ENCODE peak calls at places on chromosomes 4 and X, in four cellular contexts. X is fibroblast of lung; G is IMR-90; F is CD8-positive, alpha-beta memory T cell. D is an unnamed sample.

GRCh38 chr4:77100234-77100633 is 24.4 kb upstream of the CCNI start:
- DNase-seq in X (no peak), G (no peak), F (no peak), D (peak; percentile 21)

GRCh38 chrX:72360326-72360725 is 54.6 kb upstream of the CITED1 start:
- DNase-seq in X (no peak), G (no peak), F (no peak), D (no peak)

GRCh38 chr4:153346031-153346430 is 1.5 kb downstream of the MND1 start:
- DNase-seq in X (no peak), G (no peak), F (no peak), D (no peak)

GRCh38 chr4:48538358-48538757 is 48.3 kb downstream of the ZAR1 start:
- DNase-seq in X (no peak), G (no peak), F (no peak), D (no peak)

GRCh38 chr4:6205584-6205965 is 5.2 kb upstream of the JAKMIP1 start:
- DNase-seq in X (no peak), G (no peak), F (no peak), D (no peak)

GRCh38 chr4:56727150-56727549 is 46.1 kb upstream of the HOPX start:
- DNase-seq in X (no peak), G (peak; percentile 32), F (no peak), D (peak; percentile 72)

GRCh38 chr4:154908168-154908567 is 127.1 kb downstream of the RBM46 start:
- DNase-seq in X (peak; percentile 15), G (no peak), F (no peak), D (no peak)

GRCh38 chr4:105058177-105058812 is 88.4 kb upstream of the TET2 start:
- DNase-seq in X (peak; percentile 95), G (peak; percentile 75), F (no peak), D (peak; percentile 14)

GRCh38 chr4:182564966-182565365 is 321.8 kb downstream of the TENM3 start:
- DNase-seq in X (no peak), G (peak; percentile 48), F (no peak), D (peak; percentile 13)

GRCh38 chr4:122700178-122700725 is 32.3 kb upstream of the BBS12 start:
- DNase-seq in X (peak; percentile 65), G (peak; percentile 65), F (no peak), D (peak; percentile 93)

GRCh38 chr4:39698424-39699009 is 581 bp downstream of the UBE2K start:
- DNase-seq in X (peak; percentile 42), G (no peak), F (no peak), D (peak; percentile 28)

GRCh38 chrX:40244980-40245379 is 147.2 kb upstream of the BCOR start:
- DNase-seq in X (peak; percentile 44), G (peak; percentile 14), F (no peak), D (peak; percentile 76)

GRCh38 chr4:2163311-2163821 is 78.6 kb downstream of the HAUS3 start:
- DNase-seq in X (no peak), G (peak; percentile 5), F (no peak), D (peak; percentile 15)

GRCh38 chr4:170007113-170007512 is 19.1 kb downstream of the MFAP3L start:
- DNase-seq in X (peak; percentile 64), G (no peak), F (no peak), D (peak; percentile 57)

GRCh38 chr4:13481569-13481968 is 2.6 kb downstream of the RAB28 start:
- DNase-seq in X (peak; percentile 63), G (peak; percentile 46), F (no peak), D (peak; percentile 62)

GRCh38 chr4:15990570-15991285 is 27.8 kb upstream of the FGFBP2 start:
- DNase-seq in X (peak; percentile 10), G (no peak), F (no peak), D (no peak)

GRCh38 chr4:105461221-105462041 is 12.4 kb downstream of the PPA2 start:
- DNase-seq in X (peak; percentile 62), G (no peak), F (no peak), D (peak; percentile 48)

GRCh38 chr4:177191586-177191985 is 118.1 kb upstream of the NEIL3 start:
- DNase-seq in X (no peak), G (no peak), F (no peak), D (no peak)

GRCh38 chrX:6120329-6120728 is 108.3 kb downstream of the NLGN4X start:
- DNase-seq in X (no peak), G (no peak), F (no peak), D (no peak)

GRCh38 chr4:152516156-152516555 is 19.7 kb downstream of the FBXW7 start:
- DNase-seq in X (peak; percentile 51), G (no peak), F (no peak), D (no peak)

GRCh38 chr4:8410641-8411271 is 29.8 kb downstream of the ACOX3 start:
- DNase-seq in X (peak; percentile 40), G (peak; percentile 59), F (no peak), D (peak; percentile 85)

GRCh38 chr4:24645765-24646550 is 61.6 kb upstream of the DHX15 start:
- DNase-seq in X (no peak), G (no peak), F (no peak), D (no peak)

GRCh38 chr4:19262467-19262866 is 989.2 kb upstream of the SLIT2 start:
- DNase-seq in X (peak; percentile 10), G (no peak), F (no peak), D (peak; percentile 54)

GRCh38 chr4:40990202-40990898 is 224.0 kb downstream of the APBB2 start:
- DNase-seq in X (peak; percentile 99), G (peak; percentile 97), F (no peak), D (peak; percentile 97)

GRCh38 chrX:16185725-16186136 is 18.4 kb downstream of the MAGEB17 start:
- DNase-seq in X (peak; percentile 90), G (peak; percentile 88), F (no peak), D (peak; percentile 70)

GRCh38 chrX:100648601-100649417 is 4.8 kb downstream of the SRPX2 start:
- DNase-seq in X (peak; percentile 74), G (peak; percentile 84), F (no peak), D (peak; percentile 95)

GRCh38 chr4:110165382-110166285 is 32.8 kb downstream of the ELOVL6 start:
- DNase-seq in X (peak; percentile 84), G (peak; percentile 83), F (peak; percentile 66), D (peak; percentile 82)

GRCh38 chrX:18984381-18985185 is 669 bp upstream of the PHKA2 start:
- DNase-seq in X (peak; percentile 67), G (peak; percentile 52), F (peak; percentile 90), D (peak; percentile 67)

DNA sequence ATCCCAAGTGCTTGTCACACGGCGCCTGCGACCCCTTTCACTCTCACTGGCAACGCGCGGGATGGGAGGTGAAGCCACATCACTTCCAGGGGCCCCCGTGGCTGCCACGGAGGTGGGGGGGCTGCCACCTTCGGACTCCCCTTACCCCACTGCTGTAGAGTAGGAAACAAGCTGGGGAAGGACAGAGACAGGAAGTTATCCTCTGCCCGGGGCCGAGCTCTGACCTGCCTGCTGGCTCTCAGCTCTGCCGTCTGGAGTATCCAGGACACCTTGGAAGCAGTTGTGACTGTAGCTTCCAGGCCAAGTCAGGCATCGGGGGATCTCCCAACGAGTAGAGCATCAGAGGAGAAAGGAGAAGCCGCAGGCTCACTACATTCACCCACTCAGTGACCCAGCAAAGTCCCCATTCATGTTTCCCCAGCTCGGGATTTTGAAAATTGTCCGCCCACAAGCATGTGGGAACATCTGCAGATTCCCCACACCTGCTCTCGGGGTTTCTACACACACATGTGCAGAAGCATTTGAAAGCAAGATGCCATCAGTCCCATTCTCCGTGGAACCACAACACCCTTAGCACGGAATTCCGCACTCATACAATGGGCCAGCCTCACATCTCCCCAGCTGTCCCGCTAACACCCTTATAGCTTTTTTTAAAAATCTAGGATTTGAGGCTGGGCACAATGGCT is 10.8 kb downstream of the PDZD4 start:
- DNase-seq in X (no peak), G (no peak), F (no peak), D (no peak)
- H3K4me3 ChIP-seq in X (no peak overlapping the region), G (peak overlapping the region; percentile 42), F (no peak overlapping the region), D (peak overlapping the region; percentile 29)

GRCh38 chr4:98260047-98260578 is 1.1 kb upstream of the RAP1GDS1 start:
- DNase-seq in X (no peak), G (peak; percentile 10), F (no peak), D (peak; percentile 42)

GRCh38 chr4:98261291-98262271 is at the start of gene RAP1GDS1:
- DNase-seq in X (peak; percentile 80), G (peak; percentile 71), F (peak; percentile 86), D (peak; percentile 78)

GRCh38 chr4:98267498-98267897 is 6.3 kb downstream of the RAP1GDS1 start:
- DNase-seq in X (no peak), G (no peak), F (no peak), D (no peak)

GRCh38 chr4:98260579-98261290 is 449 bp upstream of the RAP1GDS1 start:
- DNase-seq in X (peak; percentile 97), G (peak; percentile 96), F (peak; percentile 91), D (peak; percentile 98)

DNA sequence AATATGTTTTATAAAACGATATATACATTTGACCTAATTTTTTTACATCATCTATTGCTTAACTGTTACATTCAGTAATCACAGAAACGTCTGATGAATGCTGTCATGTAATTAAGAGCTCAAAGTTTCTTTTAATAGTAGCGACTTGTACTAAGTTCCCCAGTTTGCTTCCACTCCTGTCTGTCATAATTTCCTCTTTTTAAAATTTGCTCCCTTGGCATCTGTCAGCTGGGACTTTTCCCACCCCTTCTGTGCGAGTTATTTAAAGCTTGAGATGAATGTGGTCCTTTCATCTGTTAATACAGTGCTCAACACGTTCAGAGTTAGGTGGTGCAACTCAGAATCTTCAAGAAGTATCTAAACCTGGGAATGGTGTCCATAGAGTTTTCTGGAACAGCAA is 1.2 kb downstream of the RAP1GDS1 start:
- DNase-seq in X (peak; percentile 13), G (no peak), F (no peak), D (peak; percentile 20)
- H3K4me3 ChIP-seq in X (peak overlapping the region; percentile 97), G (peak overlapping the region; percentile 95), F (peak overlapping the region; percentile 92), D (peak overlapping the region; percentile 91)

DNA sequence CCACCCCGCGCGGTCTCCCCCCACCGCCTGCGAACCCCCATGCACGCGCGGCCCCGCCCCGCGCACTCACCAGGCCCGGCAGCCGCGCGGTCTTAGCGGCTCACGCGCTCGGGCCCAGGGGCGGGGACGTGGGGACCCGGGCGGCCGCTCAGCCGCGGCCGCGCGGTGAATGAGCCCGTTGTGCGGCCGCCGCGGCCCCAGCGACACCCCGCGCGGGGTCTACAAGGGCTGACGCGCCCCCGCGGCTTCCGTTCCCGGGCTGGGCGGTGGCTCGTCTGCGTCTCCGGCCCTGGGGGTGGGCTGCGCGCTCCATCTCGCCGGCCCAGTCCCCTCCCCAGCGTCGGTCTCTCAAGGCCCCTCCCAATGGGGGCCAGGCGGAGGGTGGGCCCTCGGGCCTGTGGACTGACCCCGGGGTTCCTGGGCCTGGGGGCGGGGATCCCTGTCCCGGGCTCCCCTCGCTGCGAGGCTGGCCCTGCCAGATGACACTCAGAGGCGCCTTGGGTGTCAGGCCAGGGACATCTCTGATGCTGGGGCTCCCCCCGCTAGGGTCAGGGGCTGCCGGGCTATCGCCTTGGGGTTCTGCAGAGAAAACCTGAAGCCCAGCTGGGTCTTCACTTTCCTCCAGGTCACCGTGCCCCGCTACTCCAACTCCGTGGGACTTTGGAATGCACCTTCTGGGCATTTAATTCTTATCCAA is 4.3 kb upstream of the SLC26A1 start:
- DNase-seq in X (no peak), G (no peak), F (no peak), D (no peak)
- H3K4me3 ChIP-seq in X (no peak overlapping the region), G (peak overlapping the region; percentile 46), F (no peak overlapping the region), D (peak overlapping the region; percentile 32)

DNA sequence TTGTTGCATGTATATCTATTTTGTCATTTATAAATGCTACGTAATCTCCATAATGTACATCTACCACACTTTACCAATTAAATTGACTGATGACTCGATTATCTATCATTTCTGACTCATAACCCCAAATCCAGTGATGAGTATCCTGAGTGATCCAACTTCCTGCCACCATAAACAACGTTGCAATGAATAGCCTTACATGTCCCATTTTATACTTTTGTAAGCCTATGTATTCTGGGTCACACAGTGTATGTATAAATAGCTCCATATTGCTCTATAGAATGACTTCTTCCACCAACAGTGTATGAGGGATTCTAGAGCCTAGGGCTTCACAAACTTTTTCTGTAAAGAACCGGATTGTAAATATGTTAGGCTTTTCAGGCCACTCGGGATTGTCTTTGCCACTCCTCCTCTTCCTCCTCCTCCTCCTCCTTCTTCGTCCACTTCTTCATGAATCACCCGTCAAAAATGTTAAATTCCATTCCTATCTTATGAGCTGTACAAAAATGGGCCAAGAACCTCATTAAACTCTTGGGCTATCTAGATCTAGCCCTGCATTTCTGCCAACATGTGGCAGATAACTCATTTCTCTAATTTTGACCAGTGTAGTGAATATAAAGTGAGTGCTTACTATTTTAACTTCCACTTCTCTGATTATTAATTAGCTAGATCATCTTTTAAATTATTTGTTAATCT is 672.2 kb upstream of the AMOT start:
- DNase-seq in X (peak; percentile 81), G (peak; percentile 37), F (no peak), D (peak; percentile 54)
- H3K4me3 ChIP-seq in X (no peak overlapping the region), G (no peak overlapping the region), F (no peak overlapping the region), D (no peak overlapping the region)

D was measured in choroid plexus epithelial cell.